ENCODE peak calls at places on chromosomes 7 and 10, in four cellular contexts. S, E, X and R are unnamed samples.

GRCh38 chr10:103983367-103983911 is 16.5 kb downstream of the SLK start:
- DNase-seq in S (no peak), E (no peak), X (no peak), R (no peak)

GRCh38 chr7:152178405-152179058 is 153.1 kb downstream of the GALNT11 start:
- DNase-seq in S (no peak), E (no peak), X (no peak), R (no peak)

GRCh38 chr7:41711283-41712064 is 8.6 kb upstream of the INHBA start:
- DNase-seq in S (peak; percentile 17), E (no peak), X (peak; percentile 4), R (no peak)

GRCh38 chr7:135274495-135275268 is 41.0 kb downstream of the STRA8 start:
- DNase-seq in S (peak; percentile 84), E (peak; percentile 51), X (peak; percentile 69), R (peak; percentile 50)

GRCh38 chr10:126252884-126253612 is 135.2 kb downstream of the ADAM12 start:
- DNase-seq in S (no peak), E (no peak), X (no peak), R (no peak)

GRCh38 chr10:129637841-129638240 is 170.8 kb downstream of the MGMT start:
- DNase-seq in S (no peak), E (no peak), X (no peak), R (no peak)

GRCh38 chr7:3371601-3372000 is 70.5 kb downstream of the SDK1 start:
- DNase-seq in S (no peak), E (no peak), X (no peak), R (no peak)

GRCh38 chr10:125063256-125063945 is 97.0 kb downstream of the CTBP2 start:
- DNase-seq in S (no peak), E (no peak), X (no peak), R (no peak)

GRCh38 chr7:95199779-95200558 is 124.4 kb downstream of the PON1 start:
- DNase-seq in S (no peak), E (no peak), X (peak; percentile 49), R (peak; percentile 2)

GRCh38 chr10:75402486-75403143 is 1.1 kb upstream of the ZNF503 start:
- DNase-seq in S (no peak), E (no peak), X (no peak), R (no peak)

DNA sequence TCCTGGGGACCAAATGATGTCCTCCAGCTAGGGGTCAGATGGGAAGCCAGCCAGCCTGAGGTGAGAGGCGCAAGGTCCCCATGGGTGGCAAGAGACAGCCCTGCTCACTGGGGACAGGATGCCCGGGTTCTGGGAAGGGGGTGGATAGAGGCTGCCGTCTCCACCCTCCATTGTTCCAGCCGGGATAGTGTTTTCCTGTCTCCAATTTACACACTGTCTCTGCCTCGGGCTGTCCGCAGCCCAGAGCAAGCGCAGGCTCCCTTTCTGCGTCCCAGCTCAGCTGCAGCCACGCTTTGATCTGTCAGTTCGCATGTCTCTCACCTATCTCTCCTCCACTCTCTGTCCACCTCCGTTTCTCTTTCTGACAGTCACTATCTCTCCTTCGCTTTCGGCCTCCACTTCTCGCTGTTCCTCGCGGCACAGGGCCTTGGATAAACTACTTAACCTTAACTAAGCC is 2.1 kb downstream of the EPHB4 start:
- DNase-seq in S (peak; percentile 27), E (no peak), X (no peak), R (no peak)
- TF ChIP-seq POLR2A in S (no peak), E (no peak), X (no peak), R (no peak)

GRCh38 chr10:3806603-3807002 is 21.6 kb upstream of the KLF6 start:
- DNase-seq in S (no peak), E (no peak), X (peak; percentile 39), R (no peak)
- TF ChIP-seq TAF1 in S (no peak), E (no peak), X (no peak), R (no peak)

GRCh38 chr7:73749931-73750776 is 11.6 kb upstream of the ABHD11 start:
- DNase-seq in S (no peak), E (no peak), X (no peak), R (no peak)
- TF ChIP-seq POLR2AphosphoS5 in S (no peak), E (no peak), X (no peak), R (no peak)

GRCh38 chr10:122190151-122190550 is 80.9 kb upstream of the BTBD16 start:
- DNase-seq in S (no peak), E (no peak), X (no peak), R (no peak)

GRCh38 chr10:122185643-122186042 is 85.5 kb upstream of the BTBD16 start:
- DNase-seq in S (no peak), E (no peak), X (no peak), R (no peak)

GRCh38 chr10:122189185-122189584 is 81.9 kb upstream of the BTBD16 start:
- DNase-seq in S (no peak), E (no peak), X (no peak), R (no peak)

GRCh38 chr10:122188706-122189105 is 82.4 kb upstream of the BTBD16 start:
- DNase-seq in S (no peak), E (no peak), X (no peak), R (no peak)

GRCh38 chr10:122186822-122187810 is 84.0 kb upstream of the BTBD16 start:
- DNase-seq in S (no peak), E (no peak), X (no peak), R (no peak)
- TF ChIP-seq POLR2A in S (no peak), E (no peak), X (no peak), R (no peak)

GRCh38 chr10:119090026-119090808 is 9.6 kb upstream of the EIF3A start:
- DNase-seq in S (no peak), E (no peak), X (no peak), R (no peak)
- TF ChIP-seq TAF1 in S (no peak), E (no peak), X (no peak), R (no peak)

GRCh38 chr7:37758467-37758866 is 74.9 kb downstream of the GPR141 start:
- DNase-seq in S (no peak), E (no peak), X (no peak), R (no peak)

GRCh38 chr7:37756797-37757551 is 73.4 kb downstream of the GPR141 start:
- DNase-seq in S (no peak), E (no peak), X (no peak), R (no peak)

GRCh38 chr7:37757563-37757962 is 74.0 kb downstream of the GPR141 start:
- DNase-seq in S (no peak), E (no peak), X (no peak), R (no peak)

DNA sequence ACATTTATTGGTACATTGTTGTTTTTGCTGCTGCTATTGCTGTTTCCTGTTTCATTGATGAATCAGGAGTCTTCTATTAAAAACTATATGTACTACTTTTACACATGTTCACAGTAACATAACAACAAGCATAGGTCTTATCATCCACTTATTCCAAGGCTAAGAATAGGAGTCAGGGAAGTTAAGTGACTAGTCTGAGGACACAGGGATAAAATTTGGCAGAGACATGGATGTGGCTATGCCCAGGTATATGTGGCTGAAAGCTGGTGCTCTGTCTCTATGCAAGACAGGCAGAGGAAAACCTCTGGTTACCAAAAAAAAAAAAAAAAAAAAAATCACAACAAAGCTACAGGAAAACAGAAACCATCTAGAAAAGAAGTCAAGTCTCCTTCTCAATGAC is 69.8 kb downstream of the GPR141 start:
- DNase-seq in S (no peak), E (no peak), X (no peak), R (no peak)
- TF ChIP-seq POLR2AphosphoS5 in S (no peak), E (no peak), X (no peak), R (no peak)

DNA sequence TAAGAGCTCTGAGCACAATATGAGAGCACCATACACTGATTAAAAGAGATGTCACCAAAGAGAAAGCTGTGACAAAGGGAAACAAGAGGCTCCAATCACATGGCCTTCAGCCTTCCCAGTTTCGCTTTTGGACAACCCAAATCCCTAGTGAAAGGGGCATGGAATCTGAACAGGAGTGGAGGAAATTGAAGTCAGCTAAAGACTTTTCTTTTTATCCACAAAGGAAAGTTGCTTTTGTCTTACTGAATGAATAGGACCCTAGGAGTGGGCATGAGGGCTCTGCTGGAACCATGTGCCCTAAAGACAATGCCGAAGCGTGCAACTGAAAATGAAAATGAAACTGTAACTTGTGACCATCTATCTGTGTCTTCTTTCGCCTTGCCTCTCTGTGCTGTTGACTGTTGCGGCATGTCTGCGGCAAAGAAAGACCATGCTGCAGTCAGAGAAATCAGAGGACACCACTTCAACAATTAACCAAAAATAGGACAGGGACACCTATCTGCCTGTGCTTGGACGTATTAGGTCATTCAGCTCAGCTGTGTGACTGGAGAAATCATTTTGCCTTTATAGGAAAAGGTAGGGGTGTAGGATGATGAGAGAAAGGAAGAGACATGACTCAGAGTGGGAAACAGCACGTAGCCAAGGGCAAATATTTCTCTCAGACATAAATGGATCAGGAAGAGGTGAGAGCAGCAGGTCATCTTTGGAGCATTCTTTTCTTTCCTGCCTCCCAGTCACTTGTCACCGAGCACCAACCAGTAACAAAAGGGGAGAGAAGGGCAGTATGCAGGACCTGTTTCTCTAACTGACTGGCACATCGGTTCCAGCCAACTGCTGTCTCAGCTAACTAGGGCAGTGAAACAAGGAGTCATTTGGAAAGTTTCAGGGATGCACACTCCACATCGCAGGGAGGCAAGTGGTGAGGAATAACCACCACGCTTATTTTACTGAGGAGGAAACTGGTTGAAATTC is 12.3 kb downstream of the CAV2 start:
- DNase-seq in S (no peak), E (no peak), X (peak; percentile 10), R (no peak)
- TF ChIP-seq POLR2A in S (peak; percentile 39), E (no peak), X (no peak), R (peak; percentile 41)

DNA sequence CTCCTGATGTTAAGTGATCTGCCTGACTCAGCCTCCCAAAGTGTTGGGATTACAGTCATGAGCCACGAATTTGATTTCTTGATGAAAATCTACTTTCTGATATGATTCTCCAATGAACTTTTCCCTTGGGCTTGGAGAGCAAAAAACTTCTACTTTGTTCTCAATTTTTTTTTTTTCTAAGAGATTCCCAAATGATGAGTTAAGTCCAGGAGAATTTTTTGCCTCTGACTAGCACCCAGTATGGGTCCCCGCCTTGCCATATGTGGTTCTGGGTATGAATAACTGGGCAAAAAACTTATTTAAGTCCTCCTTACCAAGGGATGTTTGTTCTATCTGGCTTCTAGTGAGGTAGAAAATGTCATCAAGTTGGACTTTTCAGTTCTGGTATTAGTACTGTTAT is 147.9 kb upstream of the LYZL1 start:
- DNase-seq in S (no peak), E (no peak), X (no peak), R (no peak)
- TF ChIP-seq TAF1 in S (no peak), E (no peak), X (no peak), R (no peak)

GRCh38 chr7:158994687-158995086 is 138.3 kb downstream of the DYNC2I1 start:
- DNase-seq in S (no peak), E (no peak), X (no peak), R (no peak)

GRCh38 chr7:158992759-158993158 is 136.4 kb downstream of the DYNC2I1 start:
- DNase-seq in S (no peak), E (no peak), X (no peak), R (no peak)

GRCh38 chr7:158991824-158992621 is 135.7 kb downstream of the DYNC2I1 start:
- DNase-seq in S (no peak), E (no peak), X (no peak), R (no peak)

GRCh38 chr7:158995514-158995913 is 139.2 kb downstream of the DYNC2I1 start:
- DNase-seq in S (no peak), E (no peak), X (no peak), R (no peak)

DNA sequence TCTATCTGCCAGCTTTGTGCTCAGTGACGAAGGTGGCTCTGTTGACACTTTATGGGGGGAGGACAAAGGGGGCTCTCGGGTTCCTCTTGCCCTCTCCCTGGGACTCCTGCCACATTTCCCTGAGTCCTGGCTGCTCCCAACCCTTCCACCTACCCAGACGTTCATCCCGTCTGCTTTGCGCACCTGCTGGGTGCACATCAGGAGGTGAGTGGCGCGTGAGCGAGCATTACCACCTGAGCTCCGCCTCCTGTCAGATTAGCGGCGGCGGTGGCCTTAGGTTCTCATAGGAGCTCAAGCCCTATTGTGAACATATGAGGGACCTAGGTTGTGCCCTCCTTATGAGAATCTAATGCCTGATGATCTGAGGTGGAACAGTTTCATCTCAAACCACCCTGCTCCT is 137.2 kb downstream of the DYNC2I1 start:
- DNase-seq in S (no peak), E (no peak), X (no peak), R (no peak)
- TF ChIP-seq POLR2AphosphoS5 in S (no peak), E (no peak), X (no peak), R (no peak)